ENCODE peak calls at places on chromosome 5, in five cellular contexts. A is stimulated activated CD8-positive, alpha-beta memory T cell treated with anti-CD3 and anti-CD28 coated beads, Interleukin-7, amount 100 ng/mL, for 24 hours; U is NCI-H2081; B is AG04450; W is heart right ventricle. E is an unnamed sample.

GRCh38 chr5:133474851-133475590 is 137.3 kb downstream of the FSTL4 start:
- DNase-seq in A (no peak), B (no peak), U (no peak), W (no peak), E (no peak)

GRCh38 chr5:75034137-75034739 is 18.1 kb downstream of the GCNT4 start:
- DNase-seq in U (no peak), A (no peak), B (no peak), W (no peak), E (no peak)

GRCh38 chr5:33313150-33313549 is 127.6 kb upstream of the TARS1 start:
- DNase-seq in A (no peak), B (peak; percentile 47), U (peak; percentile 36), W (no peak), E (peak; percentile 56)

GRCh38 chr5:13660072-13660471 is 284.4 kb downstream of the DNAH5 start:
- DNase-seq in B (no peak), U (peak; percentile 50), A (no peak), W (no peak), E (no peak)

GRCh38 chr5:42840279-42840678 is 28.6 kb upstream of the SELENOP start:
- DNase-seq in B (peak; percentile 16), A (no peak), W (peak; percentile 57), U (no peak), E (peak; percentile 45)

GRCh38 chr5:24110019-24110615 is 534.7 kb downstream of the CDH10 start:
- DNase-seq in A (no peak), B (no peak), U (peak; percentile 66), W (no peak), E (no peak)

GRCh38 chr5:87099246-87099914 is 168.3 kb upstream of the RASA1 start:
- DNase-seq in B (no peak), A (no peak), U (no peak), W (no peak), E (no peak)

GRCh38 chr5:58191451-58191850 is 268.4 kb downstream of the PLK2 start:
- DNase-seq in W (no peak), U (no peak), B (no peak), A (no peak), E (no peak)

GRCh38 chr5:116011046-116011445 is 21.2 kb upstream of the ARL14EPL start:
- DNase-seq in A (no peak), B (no peak), U (no peak), W (no peak), E (no peak)

GRCh38 chr5:158899201-158899600 is 200.5 kb downstream of the EBF1 start:
- DNase-seq in A (no peak), W (no peak), U (no peak), B (no peak), E (no peak)

GRCh38 chr5:59021286-59021673 is 438.4 kb downstream of the RAB3C start:
- DNase-seq in B (no peak), A (no peak), U (peak; percentile 81), W (no peak), E (no peak)

GRCh38 chr5:16964821-16965220 is 28.7 kb upstream of the MYO10 start:
- DNase-seq in W (no peak), U (no peak), B (no peak), A (no peak), E (no peak)

GRCh38 chr5:72647806-72648205 is 140.6 kb upstream of the ZNF366 start:
- DNase-seq in U (no peak), B (no peak), W (no peak), A (no peak), E (no peak)

GRCh38 chr5:74017786-74018211 is 391.8 kb downstream of the ARHGEF28 start:
- DNase-seq in A (no peak), W (no peak), U (peak; percentile 80), B (peak; percentile 7), E (peak; percentile 39)

GRCh38 chr5:32848681-32849080 is 137.6 kb downstream of the NPR3 start:
- DNase-seq in U (no peak), A (no peak), W (no peak), B (peak; percentile 6), E (no peak)

GRCh38 chr5:150514708-150515211 is 6.8 kb downstream of the NDST1 start:
- DNase-seq in A (no peak), W (no peak), U (peak; percentile 37), B (no peak), E (no peak)

GRCh38 chr5:146345578-146346366 is 7.1 kb downstream of the POU4F3 start:
- DNase-seq in A (no peak), W (no peak), U (no peak), B (no peak), E (no peak)

GRCh38 chr5:68479524-68479923 is 264.0 kb downstream of the PIK3R1 start:
- DNase-seq in B (no peak), A (no peak), W (no peak), U (no peak), E (no peak)

GRCh38 chr5:156802501-156802900 is 47.6 kb upstream of the PPP1R2B start:
- DNase-seq in W (no peak), U (no peak), A (no peak), B (no peak), E (no peak)

E was measured in amniotic stem cell.